ENCODE peak calls at places on chromosomes 6 and 20, in four cellular contexts. E, K, T and U are unnamed samples.
A peak's percentile ranks its signal among the peaks of the same experiment; 100 is the strongest.

GRCh38 chr6:28311139-28311823 is 24.7 kb downstream of the ZSCAN31 start:
- DNase-seq in E (no peak), T (no peak), K (no peak), U (no peak)

GRCh38 chr6:97052152-97052787 is 127.7 kb downstream of the KLHL32 start:
- DNase-seq in K (no peak), E (no peak), T (no peak), U (no peak)

GRCh38 chr6:13924146-13924948 is 405 bp upstream of the RNF182 start:
- DNase-seq in K (no peak), T (peak; percentile 52), E (peak; percentile 29), U (no peak)

GRCh38 chr20:10541668-10542411 is 106.7 kb downstream of the SLX4IP start:
- DNase-seq in E (no peak), K (no peak), T (no peak), U (no peak)

GRCh38 chr20:24384865-24385264 is 84.6 kb upstream of the SYNDIG1 start:
- DNase-seq in E (no peak), K (no peak), T (no peak), U (no peak)

GRCh38 chr6:32371204-32371603 is 499 bp downstream of the TSBP1 start:
- DNase-seq in T (no peak), E (no peak), K (no peak), U (no peak)

GRCh38 chr6:25832307-25832662 is 433 bp upstream of the SLC17A1 start:
- DNase-seq in K (no peak), T (no peak), E (no peak), U (no peak)

GRCh38 chr6:81401970-81402690 is 350.4 kb downstream of the TENT5A start:
- DNase-seq in T (no peak), K (no peak), E (no peak), U (no peak)

GRCh38 chr6:15268130-15268908 is 22.4 kb downstream of the JARID2 start:
- DNase-seq in E (no peak), K (no peak), T (no peak), U (no peak)

GRCh38 chr6:33430991-33431879 is 11.4 kb downstream of the SYNGAP1 start:
- DNase-seq in K (no peak), E (peak; percentile 45), T (peak; percentile 75), U (peak; percentile 76)

GRCh38 chr20:43946659-43947315 is 32.1 kb downstream of the TOX2 start:
- DNase-seq in T (no peak), K (no peak), E (no peak), U (no peak)

GRCh38 chr6:111407686-111408085 is 75.3 kb downstream of the REV3L start:
- DNase-seq in T (no peak), K (no peak), E (no peak), U (no peak)

GRCh38 chr20:35773154-35773751 is 1.4 kb downstream of the PHF20 start:
- DNase-seq in T (no peak), E (peak; percentile 67), K (no peak), U (no peak)

GRCh38 chr6:154615483-154616025 is 105.1 kb upstream of the CNKSR3 start:
- DNase-seq in E (peak; percentile 75), T (peak; percentile 60), K (peak; percentile 50), U (no peak)

GRCh38 chr20:21391495-21392298 is 5.6 kb downstream of the NKX2-4 start:
- DNase-seq in K (no peak), E (no peak), T (no peak), U (no peak)

GRCh38 chr6:42104807-42105713 is 37.4 kb downstream of the C6orf132 start:
- DNase-seq in E (no peak), T (peak; percentile 39), K (no peak), U (no peak)

GRCh38 chr20:17747431-17747846 is 47.7 kb downstream of the BANF2 start:
- DNase-seq in T (peak; percentile 61), E (no peak), K (peak; percentile 74), U (no peak)

GRCh38 chr6:12163149-12163548 is 127.0 kb upstream of the EDN1 start:
- DNase-seq in K (no peak), E (no peak), T (no peak), U (no peak)

GRCh38 chr6:149541139-149541538 is 4.7 kb downstream of the PPIL4 start:
- DNase-seq in T (no peak), E (no peak), K (no peak), U (no peak)

GRCh38 chr6:935582-935981 is 242.6 kb upstream of the EXOC2 start:
- DNase-seq in K (no peak), E (no peak), T (no peak), U (no peak)

GRCh38 chr6:124682751-124683150 is 279.5 kb upstream of the RNF217 start:
- DNase-seq in K (no peak), T (no peak), E (no peak), U (peak; percentile 45)

GRCh38 chr6:52990342-52990741 is 4.7 kb downstream of the GSTA4 start:
- DNase-seq in K (no peak), T (no peak), E (no peak), U (no peak)

GRCh38 chr20:49285813-49286494 is 8.1 kb upstream of the ZNFX1 start:
- DNase-seq in T (no peak), K (no peak), E (no peak), U (no peak)

GRCh38 chr6:93177918-93178317 is 241.4 kb downstream of the EPHA7 start:
- DNase-seq in K (no peak), T (no peak), E (no peak), U (no peak)

GRCh38 chr6:107228754-107229153 is 113.4 kb upstream of the BEND3 start:
- DNase-seq in T (no peak), K (no peak), E (no peak), U (no peak)

GRCh38 chr6:111828799-111829198 is 44.5 kb downstream of the FYN start:
- DNase-seq in E (no peak), T (no peak), K (no peak), U (no peak)

GRCh38 chr20:54267510-54268003 is 59.7 kb downstream of the PFDN4 start:
- DNase-seq in E (peak; percentile 54), T (no peak), K (peak; percentile 60), U (no peak)

GRCh38 chr6:72619883-72620696 is 1.8 kb upstream of the KCNQ5 start:
- DNase-seq in T (peak; percentile 81), K (no peak), E (peak; percentile 34), U (peak; percentile 84)

GRCh38 chr20:45097485-45098095 is 3.3 kb downstream of the KCNS1 start:
- DNase-seq in T (no peak), K (no peak), E (peak; percentile 41), U (no peak)

GRCh38 chr6:167795321-167795811 is 31.3 kb upstream of the AFDN start:
- DNase-seq in K (no peak), T (no peak), E (no peak), U (no peak)

GRCh38 chr6:33205172-33206026 is 944 bp downstream of the HSD17B8 start:
- DNase-seq in T (peak; percentile 46), E (no peak), K (peak; percentile 64), U (no peak)

GRCh38 chr6:43669050-43669921 is 18.3 kb downstream of the MRPS18A start:
- DNase-seq in K (peak; percentile 34), E (peak; percentile 29), T (peak; percentile 87), U (peak; percentile 56)

DNA sequence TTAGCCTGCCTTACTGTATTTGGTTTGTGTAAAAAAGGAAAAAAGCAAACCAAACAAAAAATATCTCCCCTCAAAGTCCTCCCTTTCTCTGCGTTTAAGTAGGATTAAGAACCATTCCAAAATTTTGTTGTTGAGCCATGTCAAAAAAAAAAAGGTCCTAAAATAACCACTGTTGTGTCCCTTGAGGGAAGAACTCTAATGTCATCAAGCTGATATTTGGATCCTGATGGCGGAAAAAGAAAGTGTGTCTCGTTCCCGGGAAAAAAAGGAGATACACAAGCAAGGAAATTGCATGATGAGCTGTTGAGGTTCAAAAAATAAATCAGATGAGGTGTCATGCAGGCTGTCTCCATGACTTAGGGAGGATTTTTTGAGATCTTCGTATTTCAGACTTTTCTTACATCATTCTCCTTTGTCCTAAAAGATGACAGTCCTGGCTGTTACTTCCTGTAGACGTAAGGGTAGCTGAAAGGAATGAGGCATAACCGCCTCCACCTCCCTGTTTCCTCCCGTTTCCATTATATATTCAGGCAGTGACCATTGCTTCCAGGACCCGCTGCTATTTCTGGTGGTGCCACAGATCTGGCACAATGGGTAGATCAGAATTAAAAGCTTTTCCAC is 117.4 kb upstream of the TNFAIP3 start:
- DNase-seq in K (no peak), T (no peak), E (no peak), U (no peak)
- TF ChIP-seq CTCF in K (no peak), T (no peak), E (no peak), U (no peak)

GRCh38 chr20:62482970-62483369 is 7.2 kb upstream of the GATA5 start:
- DNase-seq in E (no peak), K (no peak), T (no peak), U (no peak)
- H3K27me3 ChIP-seq in E (no peaks in the 10 kb centered on the region), K (peaks cover 91% of the 10 kb centered on the region), T (peaks cover 71% of the 10 kb centered on the region), U (peaks cover 99% of the 10 kb centered on the region)

DNA sequence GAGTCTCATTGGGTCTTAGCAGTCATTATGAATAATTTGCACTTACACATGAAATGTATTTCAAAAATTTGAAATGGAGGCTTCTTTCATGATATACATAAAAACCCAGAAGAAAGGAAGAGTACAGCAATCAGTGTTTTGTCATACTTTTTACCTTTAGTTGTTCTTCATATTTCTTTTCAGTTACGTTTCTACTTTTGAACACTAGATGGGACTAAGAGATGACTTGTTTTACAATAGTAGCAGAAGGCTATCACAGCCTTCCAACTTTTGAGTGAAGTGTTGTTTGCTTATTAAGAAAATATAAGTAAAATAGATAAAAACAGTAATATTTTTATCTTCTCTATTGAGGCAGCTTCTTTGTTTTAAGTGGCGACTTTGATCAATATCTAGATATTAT is 58.1 kb downstream of the L3MBTL3 start:
- DNase-seq in K (no peak), T (no peak), E (no peak), U (no peak)
- TF ChIP-seq CTCF in K (no peak), T (no peak), E (no peak), U (no peak)

GRCh38 chr6:31363809-31364208 is 6.8 kb upstream of the HLA-B start:
- DNase-seq in E (no peak), K (no peak), T (no peak), U (no peak)
- H3K27me3 ChIP-seq in E (no peaks in the 10 kb centered on the region), K (peaks cover 13% of the 10 kb centered on the region), T (peaks cover 36% of the 10 kb centered on the region), U (peaks cover 25% of the 10 kb centered on the region)

DNA sequence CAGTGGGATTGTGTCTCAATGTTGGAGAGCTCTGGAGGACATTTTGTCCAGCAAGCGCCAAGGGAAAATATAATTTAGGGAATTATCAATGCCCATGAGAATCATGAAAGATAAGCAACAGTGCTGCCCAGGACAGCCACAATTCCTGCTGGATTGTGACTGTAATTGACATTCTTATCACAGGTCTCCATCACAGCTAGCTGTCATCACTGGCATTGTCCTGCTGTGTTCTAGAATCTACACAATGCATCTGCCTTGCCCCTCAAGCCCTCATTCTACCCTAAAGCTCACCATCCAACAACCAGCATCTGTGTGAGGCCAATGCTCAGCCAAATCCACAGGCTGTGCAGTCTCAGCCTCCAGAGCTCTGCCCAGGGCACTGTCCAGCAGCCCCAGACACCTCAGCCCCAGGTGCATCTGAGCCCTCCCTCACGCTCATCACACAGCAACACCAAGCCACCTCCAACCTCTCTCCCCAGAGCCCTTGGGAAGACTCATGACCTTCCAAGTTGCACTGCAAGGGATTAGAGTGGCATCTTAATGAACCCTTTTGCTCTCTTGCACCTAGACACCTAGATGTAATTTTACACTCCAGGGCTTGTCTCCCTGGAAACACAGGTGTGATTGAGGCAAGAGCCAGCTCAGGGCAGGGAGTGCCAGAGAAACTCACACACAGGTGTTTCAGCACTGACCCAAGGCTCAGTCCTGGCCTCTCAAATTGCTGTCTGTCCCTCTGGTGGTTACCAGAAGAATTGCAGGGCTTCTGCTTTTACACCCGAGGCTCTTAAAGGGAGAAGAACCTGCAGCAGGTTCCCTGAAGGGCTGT is 85.2 kb upstream of the PHACTR3 start:
- DNase-seq in E (no peak), K (peak; percentile 9), T (no peak), U (peak; percentile 48)
- TF ChIP-seq CTCF in E (peak; percentile 76), K (peak; percentile 87), T (peak; percentile 67), U (peak; percentile 69)